ENCODE peak calls at places on chromosome 5, in five cellular contexts. One of them, this sample, is unnamed.

GRCh38 chr5:137216976-137217598 is 282.0 kb downstream of the SPOCK1 start:
- DNase-seq in central memory CD4-positive, alpha-beta T cell: no peak
- DNase-seq in GM18507: no peak
- DNase-seq in NCI-H1417: no peak
- DNase-seq in iPS-NIHi11: no peak
- DNase-seq in this sample: no peak

GRCh38 chr5:137205237-137205636 is 293.9 kb downstream of the SPOCK1 start:
- DNase-seq in central memory CD4-positive, alpha-beta T cell: no peak
- DNase-seq in GM18507: no peak
- DNase-seq in NCI-H1417: peak; percentile 25
- DNase-seq in iPS-NIHi11: no peak
- DNase-seq in this sample: no peak

GRCh38 chr5:68239485-68239884 is 23.9 kb downstream of the PIK3R1 start:
- DNase-seq in central memory CD4-positive, alpha-beta T cell: peak; percentile 80
- DNase-seq in GM18507: no peak
- DNase-seq in NCI-H1417: peak; percentile 5
- DNase-seq in iPS-NIHi11: no peak
- DNase-seq in this sample: peak; percentile 14

GRCh38 chr5:135053278-135053677 is 19.2 kb upstream of the PITX1 start:
- DNase-seq in central memory CD4-positive, alpha-beta T cell: no peak
- DNase-seq in GM18507: peak; percentile 44
- DNase-seq in NCI-H1417: peak; percentile 61
- DNase-seq in iPS-NIHi11: no peak
- DNase-seq in this sample: no peak

GRCh38 chr5:171313481-171314206 is 4.6 kb downstream of the TLX3 start:
- DNase-seq in central memory CD4-positive, alpha-beta T cell: no peak
- DNase-seq in GM18507: no peak
- DNase-seq in NCI-H1417: no peak
- DNase-seq in iPS-NIHi11: peak; percentile 23
- DNase-seq in this sample: no peak

GRCh38 chr5:142063878-142064331 is 44.7 kb upstream of the NDFIP1 start:
- DNase-seq in central memory CD4-positive, alpha-beta T cell: peak; percentile 32
- DNase-seq in GM18507: no peak
- DNase-seq in NCI-H1417: peak; percentile 70
- DNase-seq in iPS-NIHi11: peak; percentile 86
- DNase-seq in this sample: peak; percentile 47

GRCh38 chr5:35947085-35947484 is 8.7 kb upstream of the CAPSL start:
- DNase-seq in central memory CD4-positive, alpha-beta T cell: no peak
- DNase-seq in GM18507: no peak
- DNase-seq in NCI-H1417: no peak
- DNase-seq in iPS-NIHi11: no peak
- DNase-seq in this sample: no peak

GRCh38 chr5:37495210-37495609 is 116.1 kb downstream of the WDR70 start:
- DNase-seq in central memory CD4-positive, alpha-beta T cell: no peak
- DNase-seq in GM18507: no peak
- DNase-seq in NCI-H1417: peak; percentile 19
- DNase-seq in iPS-NIHi11: no peak
- DNase-seq in this sample: no peak

GRCh38 chr5:142095651-142096330 is 12.8 kb upstream of the NDFIP1 start:
- DNase-seq in central memory CD4-positive, alpha-beta T cell: peak; percentile 93
- DNase-seq in GM18507: no peak
- DNase-seq in NCI-H1417: no peak
- DNase-seq in iPS-NIHi11: no peak
- DNase-seq in this sample: no peak

GRCh38 chr5:31502506-31502905 is 29.4 kb downstream of the DROSHA start:
- DNase-seq in central memory CD4-positive, alpha-beta T cell: no peak
- DNase-seq in GM18507: no peak
- DNase-seq in NCI-H1417: no peak
- DNase-seq in iPS-NIHi11: no peak
- DNase-seq in this sample: no peak

GRCh38 chr5:125033602-125034001 is 287.2 kb upstream of the ZNF608 start:
- DNase-seq in central memory CD4-positive, alpha-beta T cell: no peak
- DNase-seq in GM18507: no peak
- DNase-seq in NCI-H1417: no peak
- DNase-seq in iPS-NIHi11: no peak
- DNase-seq in this sample: no peak

GRCh38 chr5:65338606-65339151 is 143.0 kb downstream of the ADAMTS6 start:
- DNase-seq in central memory CD4-positive, alpha-beta T cell: no peak
- DNase-seq in GM18507: no peak
- DNase-seq in NCI-H1417: no peak
- DNase-seq in iPS-NIHi11: no peak
- DNase-seq in this sample: no peak

GRCh38 chr5:167296680-167297079 is 994.8 kb upstream of the WWC1 start:
- DNase-seq in central memory CD4-positive, alpha-beta T cell: no peak
- DNase-seq in GM18507: no peak
- DNase-seq in NCI-H1417: no peak
- DNase-seq in iPS-NIHi11: no peak
- DNase-seq in this sample: peak; percentile 7

GRCh38 chr5:34510002-34510401 is 146.1 kb upstream of the RAI14 start:
- DNase-seq in central memory CD4-positive, alpha-beta T cell: no peak
- DNase-seq in GM18507: no peak
- DNase-seq in NCI-H1417: no peak
- DNase-seq in iPS-NIHi11: no peak
- DNase-seq in this sample: no peak

GRCh38 chr5:111580956-111581355 is 68.6 kb upstream of the STARD4 start:
- DNase-seq in central memory CD4-positive, alpha-beta T cell: no peak
- DNase-seq in GM18507: no peak
- DNase-seq in NCI-H1417: no peak
- DNase-seq in iPS-NIHi11: no peak
- DNase-seq in this sample: no peak

GRCh38 chr5:56012281-56012963 is 17.7 kb upstream of the IL6ST start:
- DNase-seq in central memory CD4-positive, alpha-beta T cell: peak; percentile 68
- DNase-seq in GM18507: no peak
- DNase-seq in NCI-H1417: no peak
- DNase-seq in iPS-NIHi11: no peak
- DNase-seq in this sample: no peak

GRCh38 chr5:123086376-123087055 is 2.5 kb upstream of the PRDM6 start:
- DNase-seq in central memory CD4-positive, alpha-beta T cell: no peak
- DNase-seq in GM18507: no peak
- DNase-seq in NCI-H1417: no peak
- DNase-seq in iPS-NIHi11: peak; percentile 31
- DNase-seq in this sample: no peak

GRCh38 chr5:80181618-80182211 is 74.1 kb downstream of the SERINC5 start:
- DNase-seq in central memory CD4-positive, alpha-beta T cell: peak; percentile 82
- DNase-seq in GM18507: no peak
- DNase-seq in NCI-H1417: peak; percentile 3
- DNase-seq in iPS-NIHi11: no peak
- DNase-seq in this sample: no peak

GRCh38 chr5:176812269-176813259 is 2.2 kb downstream of the UNC5A start:
- DNase-seq in central memory CD4-positive, alpha-beta T cell: no peak
- DNase-seq in GM18507: no peak
- DNase-seq in NCI-H1417: peak; percentile 56
- DNase-seq in iPS-NIHi11: peak; percentile 78
- DNase-seq in this sample: peak; percentile 58

GRCh38 chr5:140108093-140109049 is 5.5 kb upstream of the PURA start:
- DNase-seq in central memory CD4-positive, alpha-beta T cell: no peak
- DNase-seq in GM18507: no peak
- DNase-seq in NCI-H1417: no peak
- DNase-seq in iPS-NIHi11: peak; percentile 33
- DNase-seq in this sample: no peak

GRCh38 chr5:73692166-73692640 is 66.2 kb downstream of the ARHGEF28 start:
- DNase-seq in central memory CD4-positive, alpha-beta T cell: no peak
- DNase-seq in GM18507: no peak
- DNase-seq in NCI-H1417: no peak
- DNase-seq in iPS-NIHi11: no peak
- DNase-seq in this sample: peak; percentile 40

GRCh38 chr5:172766287-172767104 is 4.5 kb downstream of the DUSP1 start:
- DNase-seq in central memory CD4-positive, alpha-beta T cell: peak; percentile 59
- DNase-seq in GM18507: no peak
- DNase-seq in NCI-H1417: peak; percentile 8
- DNase-seq in iPS-NIHi11: no peak
- DNase-seq in this sample: no peak

GRCh38 chr5:74390822-74391221 is 249.7 kb downstream of the ENC1 start:
- DNase-seq in central memory CD4-positive, alpha-beta T cell: no peak
- DNase-seq in GM18507: no peak
- DNase-seq in NCI-H1417: no peak
- DNase-seq in iPS-NIHi11: no peak
- DNase-seq in this sample: no peak

GRCh38 chr5:121273818-121274433 is 577.8 kb upstream of the FTMT start:
- DNase-seq in central memory CD4-positive, alpha-beta T cell: no peak
- DNase-seq in GM18507: no peak
- DNase-seq in NCI-H1417: peak; percentile 4
- DNase-seq in iPS-NIHi11: peak; percentile 25
- DNase-seq in this sample: peak; percentile 24

GRCh38 chr5:542693-543311 is 18.6 kb upstream of the SLC9A3 start:
- DNase-seq in central memory CD4-positive, alpha-beta T cell: no peak
- DNase-seq in GM18507: no peak
- DNase-seq in NCI-H1417: no peak
- DNase-seq in iPS-NIHi11: no peak
- DNase-seq in this sample: no peak

GRCh38 chr5:33362915-33363314 is 77.8 kb upstream of the TARS1 start:
- DNase-seq in central memory CD4-positive, alpha-beta T cell: no peak
- DNase-seq in GM18507: no peak
- DNase-seq in NCI-H1417: no peak
- DNase-seq in iPS-NIHi11: peak; percentile 25
- DNase-seq in this sample: no peak

GRCh38 chr5:135398855-135399837 is at the start of gene MACROH2A1:
- DNase-seq in central memory CD4-positive, alpha-beta T cell: peak; percentile 75
- DNase-seq in GM18507: peak; percentile 77
- DNase-seq in NCI-H1417: peak; percentile 81
- DNase-seq in iPS-NIHi11: peak; percentile 87
- DNase-seq in this sample: peak; percentile 81

GRCh38 chr5:153404747-153405146 is 85.7 kb upstream of the GRIA1 start:
- DNase-seq in central memory CD4-positive, alpha-beta T cell: no peak
- DNase-seq in GM18507: no peak
- DNase-seq in NCI-H1417: no peak
- DNase-seq in iPS-NIHi11: no peak
- DNase-seq in this sample: no peak

GRCh38 chr5:148998174-148998797 is 64.6 kb downstream of the SH3TC2 start:
- DNase-seq in central memory CD4-positive, alpha-beta T cell: peak; percentile 37
- DNase-seq in GM18507: no peak
- DNase-seq in NCI-H1417: peak; percentile 59
- DNase-seq in iPS-NIHi11: peak; percentile 41
- DNase-seq in this sample: no peak

This sample was measured in H54.